ENCODE peak calls at places on chromosomes 11 and 22, in ten cellular contexts. F is effector CD4-positive, alpha-beta T cell; V is hippocampal formation; X is tibial artery; B is stimulated activated CD4-positive, alpha-beta T cell treated with anti-CD3 and anti-CD28 coated beads, Interleukin-1b, Interleukin-23, amount 100 ng/mL, for 4 hours; Z is NCI-H526; G is heart right ventricle; K is amniotic epithelial cell; O is endothelial cell; I is GM13977. N is an unnamed sample.

GRCh38 chr11:95445746-95446333 is 214.8 kb upstream of the SESN3 start:
- DNase-seq in F (no peak), V (no peak), X (no peak), B (no peak), Z (peak; percentile 29), G (no peak), K (no peak), O (no peak), I (no peak), N (no peak)

GRCh38 chr22:27283714-27284113 is 517.8 kb downstream of the MN1 start:
- DNase-seq in F (no peak), V (no peak), X (no peak), B (no peak), Z (peak; percentile 13), G (no peak), K (peak; percentile 11), O (no peak), I (no peak), N (peak; percentile 10)

GRCh38 chr22:24376002-24376401 is 51.4 kb upstream of the ADORA2A start:
- DNase-seq in F (no peak), V (no peak), X (no peak), B (no peak), Z (no peak), G (no peak), K (no peak), O (no peak), I (no peak), N (no peak)

GRCh38 chr22:37566329-37566837 is 6.1 kb downstream of the CDC42EP1 start:
- DNase-seq in F (peak; percentile 17), V (peak; percentile 29), X (no peak), B (no peak), Z (no peak), G (no peak), K (no peak), O (no peak), I (peak; percentile 59), N (no peak)

GRCh38 chr11:123690490-123690889 is 36.1 kb upstream of the SCN3B start:
- DNase-seq in F (no peak), V (no peak), X (no peak), B (no peak), Z (no peak), G (no peak), K (peak; percentile 47), O (no peak), I (no peak), N (peak; percentile 51)

GRCh38 chr11:93740031-93740801 is 1.1 kb downstream of the TAF1D start:
- DNase-seq in F (no peak), V (no peak), X (no peak), B (peak; percentile 20), Z (peak; percentile 84), G (no peak), K (peak; percentile 63), O (peak; percentile 30), I (no peak), N (peak; percentile 62)

GRCh38 chr11:92948116-92948515 is 21.3 kb upstream of the MTNR1B start:
- DNase-seq in F (no peak), V (no peak), X (no peak), B (no peak), Z (peak; percentile 60), G (no peak), K (no peak), O (no peak), I (no peak), N (no peak)

GRCh38 chr11:68994161-68994890 is 13.5 kb upstream of the MRGPRD start:
- DNase-seq in F (no peak), V (no peak), X (no peak), B (no peak), Z (no peak), G (peak; percentile 1), K (no peak), O (no peak), I (no peak), N (no peak)

GRCh38 chr22:37273126-37273845 is 9.0 kb upstream of the CYTH4 start:
- DNase-seq in F (no peak), V (no peak), X (no peak), B (no peak), Z (no peak), G (no peak), K (peak; percentile 81), O (no peak), I (no peak), N (peak; percentile 80)

GRCh38 chr22:32904044-32904443 is 102.5 kb downstream of the TIMP3 start:
- DNase-seq in F (no peak), V (no peak), X (no peak), B (no peak), Z (peak; percentile 35), G (peak; percentile 54), K (peak; percentile 54), O (peak; percentile 35), I (no peak), N (peak; percentile 34)

GRCh38 chr22:19979712-19980493 is 36.7 kb downstream of the ARVCF start:
- DNase-seq in F (no peak), V (no peak), X (no peak), B (no peak), Z (no peak), G (no peak), K (no peak), O (no peak), I (no peak), N (no peak)

GRCh38 chr22:37254206-37254866 is 10.3 kb upstream of the RAC2 start:
- DNase-seq in F (no peak), V (no peak), X (no peak), B (no peak), Z (no peak), G (no peak), K (peak; percentile 85), O (no peak), I (no peak), N (peak; percentile 82)

GRCh38 chr22:24554316-24555159 is at the start of gene GUCD1:
- DNase-seq in F (no peak), V (no peak), X (peak; percentile 32), B (no peak), Z (peak; percentile 33), G (no peak), K (peak; percentile 37), O (no peak), I (peak; percentile 53), N (peak; percentile 62)

GRCh38 chr22:37817705-37818311 is 5.4 kb upstream of the GALR3 start:
- DNase-seq in F (peak; percentile 72), V (peak; percentile 75), X (peak; percentile 82), B (peak; percentile 80), Z (peak; percentile 78), G (peak; percentile 82), K (peak; percentile 83), O (peak; percentile 94), I (peak; percentile 95), N (peak; percentile 77)

N was measured in iris pigment epithelial cell.